ENCODE peak calls at places on chromosomes 11 and 22, in eight cellular contexts. Q, W, X, V, G, E, B and M are unnamed samples.

GRCh38 chr11:8019671-8020597 is 32.8 kb downstream of the EIF3F start:
- DNase-seq in W (no peak), E (peak; percentile 42), X (peak; percentile 37), G (no peak), Q (no peak), V (peak; percentile 36), B (no peak), M (peak; percentile 5)

GRCh38 chr11:12685229-12685628 is 11.0 kb downstream of the TEAD1 start:
- DNase-seq in G (no peak), X (no peak), E (no peak), W (no peak), B (no peak), V (no peak), Q (no peak), M (no peak)

GRCh38 chr11:77436501-77436900 is 37.4 kb downstream of the PAK1 start:
- DNase-seq in X (no peak), Q (no peak), E (no peak), V (no peak), G (no peak), B (no peak), W (no peak), M (no peak)

GRCh38 chr22:44595841-44596341 is 97.9 kb upstream of the RTL6 start:
- DNase-seq in W (no peak), X (peak; percentile 53), G (no peak), E (no peak), B (no peak), Q (no peak), V (no peak), M (no peak)

GRCh38 chr11:1497600-1497999 is 11.0 kb upstream of the MOB2 start:
- DNase-seq in B (no peak), W (no peak), X (no peak), Q (no peak), V (no peak), G (no peak), E (no peak), M (no peak)

GRCh38 chr22:25137577-25138525 is 61.8 kb upstream of the CRYBB3 start:
- DNase-seq in X (peak; percentile 33), Q (peak; percentile 4), B (no peak), V (no peak), E (no peak), W (no peak), G (no peak), M (peak; percentile 36)

GRCh38 chr11:60924110-60924905 is at the start of gene TMEM132A:
- DNase-seq in Q (peak; percentile 37), W (no peak), G (peak; percentile 62), E (peak; percentile 76), X (peak; percentile 66), B (peak; percentile 38), V (peak; percentile 78), M (peak; percentile 56)

GRCh38 chr11:131378931-131379330 is 8.5 kb downstream of the NTM start:
- DNase-seq in G (no peak), Q (no peak), X (no peak), E (no peak), B (no peak), V (no peak), W (no peak), M (no peak)

GRCh38 chr11:46277313-46277622 is 194 bp upstream of the CREB3L1 start:
- DNase-seq in E (no peak), G (peak; percentile 66), X (peak; percentile 69), W (no peak), B (no peak), Q (no peak), V (no peak), M (peak; percentile 70)

GRCh38 chr11:59181746-59182456 is 10.0 kb downstream of the DTX4 start:
- DNase-seq in G (no peak), X (no peak), W (peak; percentile 49), V (no peak), E (no peak), B (no peak), Q (no peak), M (no peak)

GRCh38 chr11:59183768-59184167 is 11.8 kb downstream of the DTX4 start:
- DNase-seq in V (no peak), B (no peak), G (no peak), Q (no peak), W (no peak), X (peak; percentile 89), E (no peak), M (peak; percentile 44)

GRCh38 chr11:59184876-59185275 is 12.9 kb downstream of the DTX4 start:
- DNase-seq in V (no peak), B (no peak), E (no peak), Q (no peak), G (no peak), X (no peak), W (no peak), M (no peak)

GRCh38 chr11:59180907-59181306 is 9.0 kb downstream of the DTX4 start:
- DNase-seq in W (no peak), B (no peak), V (no peak), X (no peak), E (no peak), Q (no peak), G (no peak), M (no peak)

DNA sequence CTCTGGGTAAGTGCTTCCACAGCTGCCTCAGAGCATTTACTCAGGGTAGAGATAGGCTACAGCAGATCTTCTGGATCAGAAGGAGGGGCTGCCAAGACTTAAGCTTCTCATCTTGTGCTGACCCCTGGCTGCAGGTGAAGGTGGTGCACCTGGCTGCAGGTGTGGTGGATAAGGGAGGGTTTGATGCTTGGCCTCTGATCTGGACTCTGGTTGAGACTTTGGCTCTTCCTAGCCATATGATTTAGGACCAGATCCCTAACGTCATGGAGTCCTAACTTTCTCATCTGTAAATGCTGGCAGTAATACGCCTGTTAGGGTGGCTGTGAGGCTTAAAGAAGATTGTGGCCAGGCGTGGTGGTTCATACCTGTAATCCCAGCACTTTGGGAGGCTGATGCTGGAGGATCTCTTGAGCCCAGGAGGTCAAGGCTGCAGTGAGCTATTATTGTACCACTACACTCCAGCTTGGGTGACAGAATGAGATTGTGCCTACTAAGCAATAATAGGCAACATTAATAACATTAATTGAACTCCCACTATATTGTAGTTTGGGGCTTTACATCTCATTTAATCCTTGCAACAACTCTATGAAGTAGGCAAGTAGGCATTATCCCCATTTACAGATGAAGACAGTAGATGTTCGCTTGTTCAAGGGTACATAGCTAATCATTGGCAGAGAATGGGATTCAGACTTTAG is 10.7 kb downstream of the DTX4 start:
- DNase-seq in V (peak; percentile 87), W (no peak), E (no peak), X (no peak), Q (no peak), G (no peak), B (no peak), M (no peak)
- TF ChIP-seq CTCF in V (peak; percentile 34), W (peak; percentile 74), E (peak; percentile 37), X (peak; percentile 13), Q (peak; percentile 78), G (peak; percentile 34), B (peak; percentile 65), M (peak; percentile 18)

DNA sequence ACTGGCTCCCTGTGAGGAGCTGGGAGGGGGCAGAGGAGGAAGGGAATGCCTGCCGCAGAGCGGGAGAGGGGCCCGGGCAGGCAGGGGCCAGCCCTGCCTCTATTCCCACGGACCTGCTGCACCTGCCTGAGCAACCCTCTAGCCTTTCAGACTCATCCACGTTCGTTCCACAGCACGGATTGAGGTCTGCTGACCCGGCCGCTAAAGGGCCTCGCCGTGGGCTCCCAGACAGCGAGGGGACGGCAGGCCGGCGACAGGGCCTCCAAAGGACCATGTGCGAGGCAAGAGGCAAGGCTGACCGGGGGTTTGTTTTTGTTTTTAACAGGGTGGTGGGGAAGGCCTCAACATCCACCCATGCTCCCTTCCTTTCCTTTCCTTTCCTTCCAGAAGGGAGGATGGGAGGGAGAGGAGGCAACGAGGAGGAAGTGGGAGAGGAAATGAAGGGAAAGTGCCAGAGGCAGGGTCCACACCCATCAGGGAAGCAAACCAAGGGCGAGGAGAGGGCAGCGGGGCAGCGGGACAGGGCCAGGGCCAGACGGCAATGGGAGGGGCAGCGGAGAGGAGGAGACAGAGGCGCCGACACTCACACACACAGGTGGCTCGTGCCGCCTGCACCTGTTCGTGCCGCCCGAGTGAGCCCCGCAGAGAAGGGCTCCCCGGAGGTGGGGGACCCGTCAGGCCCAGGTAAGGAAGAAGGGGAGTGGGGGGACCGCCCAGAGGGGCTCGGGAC is 7.5 kb downstream of the LRFN4 start:
- DNase-seq in B (no peak), X (no peak), G (no peak), Q (no peak), W (peak; percentile 89), E (no peak), V (peak; percentile 68), M (no peak)
- H3K4me3 ChIP-seq in B (no peak overlapping the region), X (no peak overlapping the region), G (no peak overlapping the region), Q (no peak overlapping the region), W (no peak overlapping the region), E (no peak overlapping the region), V (no peak overlapping the region), M (no peak overlapping the region)

DNA sequence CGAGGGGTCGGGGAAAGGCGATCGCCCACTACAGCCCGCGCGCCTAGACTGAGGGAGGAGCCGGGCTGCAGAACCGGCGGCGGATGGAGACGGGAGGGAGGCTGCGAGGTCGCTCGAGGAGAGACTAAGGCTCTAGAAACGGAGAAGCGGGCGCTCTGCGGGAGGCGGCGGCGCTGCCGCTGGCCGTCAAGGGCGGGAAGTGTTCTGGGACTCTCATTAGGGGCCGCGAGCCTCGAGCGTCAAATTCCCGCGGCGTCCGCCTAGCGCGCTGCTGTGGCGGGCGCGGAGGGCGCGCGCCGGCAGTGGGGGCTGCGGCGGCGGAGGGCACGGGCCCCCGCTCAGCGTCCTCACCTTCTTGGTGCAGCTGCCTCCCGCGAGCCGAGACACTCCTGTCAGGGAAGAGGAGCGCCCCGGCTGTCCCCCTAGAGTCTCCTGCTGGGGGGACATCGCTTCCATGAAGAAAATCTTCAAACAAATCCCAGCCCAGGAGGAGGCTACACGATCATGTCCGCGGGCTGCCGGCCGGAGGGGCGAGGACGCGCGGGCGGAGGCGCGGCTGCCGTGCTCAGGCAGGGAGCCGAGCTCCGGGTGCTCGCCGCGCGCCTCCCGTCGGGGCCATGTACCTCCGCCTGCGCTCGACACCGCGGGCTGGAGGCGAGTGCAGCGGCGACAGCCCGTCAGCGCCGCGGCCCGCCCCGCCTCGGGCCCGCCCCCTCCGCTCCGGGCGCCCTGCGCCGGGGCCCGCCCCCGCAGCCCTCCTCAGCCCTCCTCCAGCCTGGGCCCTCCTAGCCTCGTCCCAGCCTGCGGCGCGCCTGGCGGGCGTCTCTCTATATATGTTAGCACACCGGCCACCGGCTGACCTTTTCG is at the start of gene ARHGAP20:
- DNase-seq in W (peak; percentile 73), V (peak; percentile 80), X (peak; percentile 83), B (peak; percentile 55), E (peak; percentile 86), Q (no peak), G (peak; percentile 38), M (peak; percentile 83)
- TF ChIP-seq CTCF in W (no peak), V (no peak), X (no peak), B (no peak), E (no peak), Q (no peak), G (no peak), M (no peak)

DNA sequence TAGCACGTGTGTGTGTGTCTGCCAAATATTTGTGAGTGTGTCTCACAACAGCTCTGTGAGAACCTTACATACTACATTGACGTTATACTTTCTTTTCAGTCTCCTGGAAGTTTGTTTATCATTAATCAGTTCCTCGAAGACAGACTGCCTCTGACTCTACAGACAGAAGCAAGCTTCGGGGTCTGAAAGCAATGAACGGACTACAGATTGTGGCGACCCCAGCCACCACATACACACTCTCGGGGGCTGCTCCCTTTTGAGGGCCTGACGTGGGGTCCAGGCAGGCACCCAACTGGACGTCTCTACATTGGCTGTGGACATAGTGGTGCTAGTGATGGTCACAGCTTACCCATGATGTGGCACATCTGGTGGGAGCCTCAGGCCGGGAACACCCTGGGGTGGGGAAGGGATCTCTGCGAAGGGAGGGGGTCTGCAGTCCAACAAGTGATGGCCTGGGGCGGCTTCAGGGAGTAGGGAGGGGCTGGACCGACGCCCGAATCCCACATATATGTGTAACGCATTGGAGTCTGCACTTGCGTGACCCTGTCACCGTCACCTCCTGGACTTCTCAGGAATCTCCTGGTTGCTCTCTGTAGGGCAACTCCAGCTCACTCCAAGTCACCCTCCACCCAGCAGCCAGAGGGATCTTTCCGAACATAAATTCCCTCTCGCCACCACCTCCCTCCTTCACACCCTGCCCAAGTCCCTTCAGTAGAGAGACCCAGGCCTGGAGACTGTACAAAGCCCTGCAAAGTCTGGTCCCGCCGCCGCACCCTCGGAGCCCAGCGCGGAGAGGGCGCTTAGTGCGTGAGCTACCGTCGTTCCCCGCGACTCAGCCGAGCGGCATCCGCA is 30.4 kb upstream of the TRIM29 start:
- DNase-seq in X (no peak), Q (no peak), W (no peak), E (no peak), V (no peak), B (no peak), G (no peak), M (no peak)
- H3K4me3 ChIP-seq in X (peak overlapping the region; percentile 51), Q (peak overlapping the region; percentile 49), W (no peak overlapping the region), E (peak overlapping the region; percentile 38), V (peak overlapping the region; percentile 24), B (no peak overlapping the region), G (peak overlapping the region; percentile 52), M (peak overlapping the region; percentile 58)